ENCODE peak calls at places on chromosomes 6 and 20, in eight cellular contexts. U, I, P, A, R, Y, G and Q are unnamed samples.
A peak's percentile ranks its signal among the peaks of the same experiment; 100 is the strongest.

GRCh38 chr20:59920944-59921343 is 12.5 kb downstream of the SYCP2 start:
- DNase-seq in U (no peak), I (no peak), P (no peak), A (no peak), R (no peak), Y (no peak), G (no peak), Q (no peak)

GRCh38 chr6:38095054-38095453 is 275.5 kb downstream of the ZFAND3 start:
- DNase-seq in U (no peak), I (no peak), P (no peak), A (peak; percentile 14), R (no peak), Y (no peak), G (no peak), Q (peak; percentile 62)

GRCh38 chr20:40416274-40416673 is 272.8 kb downstream of the MAFB start:
- DNase-seq in U (no peak), I (no peak), P (no peak), A (no peak), R (no peak), Y (peak; percentile 92), G (no peak), Q (no peak)

GRCh38 chr6:105553174-105553573 is 150.3 kb upstream of the PREP start:
- DNase-seq in U (no peak), I (no peak), P (no peak), A (no peak), R (no peak), Y (peak; percentile 78), G (no peak), Q (no peak)

GRCh38 chr6:97958143-97958542 is 675.1 kb upstream of the MMS22L start:
- DNase-seq in U (no peak), I (no peak), P (no peak), A (peak; percentile 33), R (no peak), Y (peak; percentile 81), G (no peak), Q (no peak)

GRCh38 chr20:16701296-16701695 is 28.5 kb upstream of the SNRPB2 start:
- DNase-seq in U (no peak), I (peak; percentile 14), P (no peak), A (no peak), R (no peak), Y (no peak), G (no peak), Q (peak; percentile 2)

GRCh38 chr20:4234128-4234527 is 218.8 kb upstream of the RNF24 start:
- DNase-seq in U (no peak), I (peak; percentile 12), P (no peak), A (no peak), R (no peak), Y (no peak), G (no peak), Q (peak; percentile 95)

GRCh38 chr6:52328303-52328662 is 33.7 kb upstream of the PAQR8 start:
- DNase-seq in U (no peak), I (no peak), P (no peak), A (no peak), R (no peak), Y (no peak), G (no peak), Q (no peak)

GRCh38 chr6:156687875-156688549 is 89.2 kb upstream of the ARID1B start:
- DNase-seq in U (no peak), I (peak; percentile 36), P (no peak), A (no peak), R (no peak), Y (no peak), G (peak; percentile 58), Q (peak; percentile 40)

GRCh38 chr6:72783667-72784066 is 161.8 kb downstream of the KCNQ5 start:
- DNase-seq in U (no peak), I (no peak), P (no peak), A (no peak), R (peak; percentile 63), Y (no peak), G (no peak), Q (peak; percentile 65)

GRCh38 chr6:43476744-43477143 is 626 bp upstream of the TJAP1 start:
- DNase-seq in U (no peak), I (no peak), P (no peak), A (no peak), R (no peak), Y (no peak), G (no peak), Q (no peak)

GRCh38 chr6:129289442-129289841 is 406.5 kb downstream of the LAMA2 start:
- DNase-seq in U (no peak), I (no peak), P (no peak), A (no peak), R (no peak), Y (no peak), G (no peak), Q (no peak)

GRCh38 chr20:47883186-47883585 is 97.9 kb upstream of the SULF2 start:
- DNase-seq in U (no peak), I (no peak), P (no peak), A (no peak), R (no peak), Y (peak; percentile 64), G (no peak), Q (no peak)

GRCh38 chr20:62707281-62707941 is 1.2 kb upstream of the NTSR1 start:
- DNase-seq in U (no peak), I (no peak), P (no peak), A (no peak), R (no peak), Y (no peak), G (no peak), Q (no peak)

GRCh38 chr6:72654101-72654618 is 32.3 kb downstream of the KCNQ5 start:
- DNase-seq in U (no peak), I (no peak), P (no peak), A (no peak), R (no peak), Y (no peak), G (no peak), Q (no peak)

DNA sequence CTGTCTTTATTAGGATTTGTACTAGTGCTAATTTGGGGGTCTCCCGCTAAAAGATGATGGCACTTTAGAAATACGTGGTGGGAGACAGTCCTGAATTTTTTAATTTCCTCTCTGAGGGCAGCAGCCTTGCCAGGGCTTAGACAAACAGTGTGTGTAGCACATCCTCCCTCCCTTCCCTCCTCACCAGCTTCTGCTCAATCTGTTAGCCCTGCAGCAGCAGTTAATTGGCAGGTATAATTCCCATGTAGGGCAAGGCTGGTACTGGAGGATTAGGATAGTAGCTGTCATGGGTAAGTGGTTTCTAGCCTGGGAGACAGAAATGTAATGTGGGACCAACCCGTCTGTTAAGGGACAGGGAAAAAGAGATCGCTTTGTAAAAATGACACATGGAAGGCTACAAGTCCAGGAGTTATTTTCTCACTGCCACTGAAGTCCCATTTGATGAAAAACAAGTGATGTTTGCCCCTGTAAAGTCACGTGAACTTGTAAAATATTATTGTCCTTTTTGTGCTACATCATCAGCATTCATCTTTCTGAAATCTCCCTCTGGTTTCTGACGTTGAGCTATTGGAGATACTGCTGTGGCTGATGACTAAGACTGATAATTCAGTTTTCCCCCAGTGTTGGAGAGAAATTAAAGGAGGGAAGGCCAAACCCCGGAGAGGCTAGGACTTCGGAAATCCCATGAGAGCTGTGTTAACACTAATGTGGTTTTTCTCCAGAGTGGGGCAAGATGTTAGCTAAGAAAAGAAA is 40.6 kb downstream of the CTNNBL1 start:
- DNase-seq in U (no peak), I (no peak), P (no peak), A (no peak), R (peak; percentile 37), Y (no peak), G (peak; percentile 53), Q (peak; percentile 63)
- H3K4me3 ChIP-seq in U (no peak overlapping the region), I (no peak overlapping the region), P (no peak overlapping the region), A (no peak overlapping the region), R (no peak overlapping the region), Y (no peak overlapping the region), G (no peak overlapping the region), Q (no peak overlapping the region)

GRCh38 chr6:155316419-155316818 is 2.1 kb upstream of the TFB1M start:
- DNase-seq in U (no peak), I (no peak), P (no peak), A (no peak), R (no peak), Y (no peak), G (no peak), Q (no peak)

GRCh38 chr6:155317186-155317585 is 2.9 kb upstream of the TFB1M start:
- DNase-seq in U (no peak), I (no peak), P (no peak), A (no peak), R (no peak), Y (no peak), G (no peak), Q (no peak)

GRCh38 chr6:155314773-155315515 is 660 bp upstream of the TFB1M start:
- DNase-seq in U (peak; percentile 86), I (peak; percentile 89), P (peak; percentile 25), A (peak; percentile 77), R (peak; percentile 57), Y (peak; percentile 68), G (peak; percentile 46), Q (peak; percentile 83)

GRCh38 chr6:155314092-155314772 is at the start of gene TFB1M:
- DNase-seq in U (peak; percentile 98), I (peak; percentile 99), P (peak; percentile 62), A (peak; percentile 96), R (peak; percentile 91), Y (peak; percentile 99), G (peak; percentile 92), Q (peak; percentile 98)

GRCh38 chr6:155315516-155315871 is 1.2 kb upstream of the TFB1M start:
- DNase-seq in U (no peak), I (peak; percentile 41), P (no peak), A (no peak), R (no peak), Y (no peak), G (no peak), Q (peak; percentile 5)
- H3K4me3 ChIP-seq in U (peak overlapping the region; percentile 82), I (peak overlapping the region; percentile 44), P (peak overlapping the region; percentile 53), A (peak overlapping the region; percentile 86), R (peak overlapping the region; percentile 75), Y (peak overlapping the region; percentile 64), G (peak overlapping the region; percentile 95), Q (peak overlapping the region; percentile 71)

GRCh38 chr20:49284818-49285217 is 7.0 kb upstream of the ZNFX1 start:
- DNase-seq in U (no peak), I (no peak), P (no peak), A (no peak), R (no peak), Y (no peak), G (no peak), Q (no peak)

GRCh38 chr20:49287555-49288249 is 9.8 kb upstream of the ZNFX1 start:
- DNase-seq in U (no peak), I (peak; percentile 48), P (no peak), A (no peak), R (no peak), Y (no peak), G (no peak), Q (peak; percentile 82)

GRCh38 chr20:49285233-49285668 is 7.4 kb upstream of the ZNFX1 start:
- DNase-seq in U (no peak), I (no peak), P (no peak), A (no peak), R (no peak), Y (no peak), G (no peak), Q (no peak)

GRCh38 chr20:49286689-49287551 is 9.1 kb upstream of the ZNFX1 start:
- DNase-seq in U (no peak), I (no peak), P (no peak), A (no peak), R (no peak), Y (no peak), G (no peak), Q (no peak)

GRCh38 chr20:49285813-49286494 is 8.1 kb upstream of the ZNFX1 start:
- DNase-seq in U (no peak), I (no peak), P (no peak), A (no peak), R (no peak), Y (no peak), G (no peak), Q (no peak)
- H3K4me3 ChIP-seq in U (no peak overlapping the region), I (no peak overlapping the region), P (peak overlapping the region; percentile 92), A (peak overlapping the region; percentile 30), R (no peak overlapping the region), Y (no peak overlapping the region), G (no peak overlapping the region), Q (no peak overlapping the region)

GRCh38 chr6:20486641-20487040 is 47.6 kb upstream of the CDKAL1 start:
- DNase-seq in U (no peak), I (no peak), P (no peak), A (no peak), R (no peak), Y (no peak), G (no peak), Q (no peak)
- H3K4me3 ChIP-seq in U (no peak overlapping the region), I (no peak overlapping the region), P (no peak overlapping the region), A (no peak overlapping the region), R (no peak overlapping the region), Y (no peak overlapping the region), G (no peak overlapping the region), Q (no peak overlapping the region)